ENCODE peak calls at places on chromosomes 13 and 19, in eight cellular contexts. V is neural progenitor cell, U is AG04450, F is tibial nerve, R is fibroblast of lung, S is left lung, H is prostate gland, I is brain microvascular endothelial cell. Z is an unnamed sample.

GRCh38 chr19:31263317-31263716 is 85.9 kb downstream of the TSHZ3 start:
- DNase-seq in U (no peak), F (no peak), V (no peak), R (no peak), H (no peak), S (no peak), I (no peak), Z (no peak)

GRCh38 chr19:32824136-32824835 is 45.3 kb downstream of the SLC7A9 start:
- DNase-seq in F (no peak), U (no peak), I (no peak), R (no peak), V (peak), H (no peak), S (no peak), Z (no peak)

GRCh38 chr13:96460571-96460970 is 370.7 kb downstream of the HS6ST3 start:
- DNase-seq in S (no peak), I (no peak), H (no peak), R (no peak), F (no peak), V (no peak), U (no peak), Z (peak)

GRCh38 chr13:111549464-111549863 is 229.0 kb downstream of the TEX29 start:
- DNase-seq in S (no peak), I (no peak), V (no peak), U (no peak), H (no peak), R (no peak), F (no peak), Z (no peak)

GRCh38 chr13:77002590-77003190 is 10.8 kb downstream of the CLN5 start:
- DNase-seq in F (no peak), S (no peak), R (peak), V (peak), H (no peak), I (no peak), U (no peak), Z (no peak)

GRCh38 chr13:70333752-70334151 is 225.5 kb upstream of the KLHL1 start:
- DNase-seq in F (no peak), I (no peak), V (no peak), S (no peak), U (no peak), H (no peak), R (no peak), Z (no peak)

GRCh38 chr13:30841161-30841560 is 64.9 kb upstream of the MEDAG start:
- DNase-seq in S (no peak), V (no peak), I (no peak), H (no peak), F (no peak), R (no peak), U (no peak), Z (no peak)

GRCh38 chr19:10501971-10502523 is 1.1 kb downstream of the KEAP1 start:
- DNase-seq in V (peak), H (peak), R (peak), I (peak), F (peak), U (no peak), S (peak), Z (peak)

GRCh38 chr13:100347941-100348340 is 240.6 kb downstream of the GGACT start:
- DNase-seq in U (no peak), R (peak), H (no peak), V (no peak), F (no peak), S (no peak), I (no peak), Z (no peak)

GRCh38 chr13:30325668-30326067 is 18.3 kb upstream of the KATNAL1 start:
- DNase-seq in R (no peak), H (no peak), S (no peak), F (no peak), I (no peak), V (no peak), U (no peak), Z (no peak)

GRCh38 chr13:49935171-49936084 is 712 bp downstream of the SPRYD7 start:
- DNase-seq in V (peak), S (no peak), H (peak), I (peak), F (no peak), R (peak), U (no peak), Z (no peak)

GRCh38 chr19:38852231-38853044 is 2.7 kb upstream of the HNRNPL start:
- DNase-seq in I (peak), R (peak), F (peak), S (peak), V (peak), U (no peak), H (peak), Z (peak)

GRCh38 chr19:5206751-5207075 is 133.9 kb downstream of the PTPRS start:
- DNase-seq in I (no peak), V (no peak), S (no peak), U (no peak), F (no peak), H (no peak), R (no peak), Z (no peak)

GRCh38 chr19:55624109-55625003 is at the start of gene ZNF784:
- DNase-seq in V (peak), F (peak), I (peak), S (peak), R (peak), H (peak), U (peak), Z (peak)

GRCh38 chr13:77543711-77544110 is 8.2 kb downstream of the SCEL start:
- DNase-seq in F (no peak), U (no peak), S (no peak), R (peak), H (no peak), I (no peak), V (no peak), Z (no peak)

GRCh38 chr19:27767234-27767633 is 1445.7 kb downstream of the UQCRFS1 start:
- DNase-seq in S (no peak), V (no peak), F (no peak), I (no peak), H (no peak), U (no peak), R (no peak), Z (no peak)

GRCh38 chr19:30783936-30784335 is 411.8 kb downstream of the ZNF536 start:
- DNase-seq in U (no peak), H (no peak), F (no peak), I (no peak), V (no peak), S (no peak), R (no peak), Z (no peak)

GRCh38 chr13:114143806-114144605 is 11.6 kb upstream of the RASA3 start:
- DNase-seq in H (no peak), R (no peak), I (no peak), F (no peak), S (peak), V (peak), U (no peak), Z (no peak)

GRCh38 chr13:20074956-20075355 is 85.9 kb downstream of the GJA3 start:
- DNase-seq in U (no peak), H (no peak), R (no peak), F (no peak), S (no peak), I (no peak), V (no peak), Z (no peak)

DNA sequence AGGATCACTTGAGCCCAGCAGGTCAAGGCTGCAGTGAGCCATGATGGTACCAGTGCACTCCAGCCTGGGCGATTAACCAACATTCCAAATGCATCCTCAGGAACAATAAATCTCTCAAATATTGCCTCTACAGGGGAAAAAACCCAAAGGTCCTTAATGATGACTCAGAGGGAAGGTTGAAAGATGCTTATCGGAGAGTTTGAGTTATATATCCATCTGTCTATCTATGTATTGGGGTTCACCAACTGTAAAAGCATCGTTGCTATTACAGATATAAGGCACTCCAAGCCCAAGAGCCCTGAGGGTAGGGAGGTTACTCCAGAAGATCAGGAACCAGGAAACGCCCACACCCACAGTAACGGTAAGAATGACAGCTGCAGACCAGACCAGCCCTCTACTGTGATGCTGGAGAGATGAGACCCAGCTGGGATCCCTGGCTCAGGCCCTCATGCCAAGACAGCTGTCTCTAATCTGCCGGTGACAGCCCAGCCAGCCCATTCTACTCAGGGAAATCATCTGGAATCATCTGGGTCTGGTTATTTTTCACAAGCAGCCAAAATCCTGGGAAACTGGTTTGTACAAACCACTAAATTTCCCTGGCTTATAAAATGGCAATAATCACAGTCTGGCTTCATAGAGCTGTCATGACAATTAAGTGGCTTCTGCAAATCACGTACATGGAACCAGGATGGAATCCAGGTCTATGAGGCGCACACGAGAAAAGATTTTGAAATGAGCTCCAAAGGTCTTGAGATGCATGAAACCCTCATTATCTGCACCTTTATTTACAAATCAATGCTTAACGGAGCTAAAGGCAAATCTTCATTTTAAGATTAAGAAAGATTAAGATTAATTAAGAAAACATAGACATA is 23.8 kb downstream of the TEX101 start:
- DNase-seq in H (no peak), S (no peak), F (no peak), R (peak), V (no peak), U (peak), I (no peak), Z (no peak)
- H3K27ac ChIP-seq in H (no peak), S (peak), F (no peak), R (peak), V (no peak), U (peak), I (no peak), Z (no peak)

GRCh38 chr19:17036640-17037039 is 10.0 kb upstream of the CPAMD8 start:
- DNase-seq in F (no peak), U (no peak), V (no peak), I (no peak), R (no peak), H (no peak), S (peak), Z (no peak)

GRCh38 chr19:17037184-17037583 is 10.6 kb upstream of the CPAMD8 start:
- DNase-seq in R (no peak), I (no peak), U (no peak), F (no peak), V (no peak), H (no peak), S (peak), Z (no peak)

GRCh38 chr19:17035842-17036424 is 9.3 kb upstream of the CPAMD8 start:
- DNase-seq in S (peak), U (no peak), I (no peak), H (no peak), V (no peak), R (no peak), F (no peak), Z (no peak)

GRCh38 chr19:17041994-17042393 is 15.4 kb upstream of the CPAMD8 start:
- DNase-seq in R (peak), S (peak), I (no peak), F (no peak), V (no peak), H (no peak), U (no peak), Z (no peak)

GRCh38 chr19:17037966-17038500 is 11.4 kb upstream of the CPAMD8 start:
- DNase-seq in R (no peak), V (no peak), H (no peak), F (no peak), U (no peak), I (no peak), S (peak), Z (no peak)
- TF ChIP-seq CTCF in R (no peak), V (no peak), H (no peak), F (no peak), U (no peak), I (no peak), S (no peak), Z (no peak)

DNA sequence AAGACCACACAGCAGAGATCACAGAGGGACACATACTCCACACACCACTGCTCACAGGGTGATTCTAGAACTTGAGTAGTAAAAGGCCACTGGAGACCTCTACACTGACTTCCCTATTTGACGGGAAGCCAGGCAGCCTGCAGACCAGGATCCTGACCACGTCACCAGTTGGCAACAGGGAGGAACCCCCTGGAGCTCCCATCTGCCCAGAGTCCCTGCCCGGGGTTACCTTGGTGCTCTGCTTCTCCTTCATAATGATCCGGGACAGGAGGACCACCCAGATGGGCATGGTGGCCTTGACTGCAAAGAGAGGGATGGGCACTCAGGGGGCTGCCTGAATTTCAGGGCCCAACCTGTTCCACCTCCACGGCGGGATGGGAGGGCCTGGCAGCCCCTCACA is 932 bp downstream of the SLC35E1 start:
- DNase-seq in V (no peak), I (no peak), H (no peak), F (no peak), R (peak), S (peak), U (no peak), Z (no peak)
- H3K27ac ChIP-seq in V (no peak), I (peak), H (peak), F (peak), R (peak), S (peak), U (peak), Z (no peak)

GRCh38 chr19:40270362-40271089 is 14.6 kb downstream of the AKT2 start:
- DNase-seq in S (peak), V (peak), U (no peak), R (no peak), H (no peak), F (no peak), I (no peak), Z (no peak)
- TF ChIP-seq CTCF in S (no peak), V (peak), U (no peak), R (no peak), H (no peak), F (no peak), I (no peak), Z (no peak)

GRCh38 chr13:66222926-66223325 is 1007.2 kb downstream of the PCDH9 start:
- DNase-seq in R (no peak), U (no peak), V (no peak), F (no peak), H (no peak), I (no peak), S (no peak), Z (no peak)
- H3K27ac ChIP-seq in R (no peak), U (no peak), V (no peak), F (no peak), H (no peak), I (no peak), S (no peak), Z (no peak)

GRCh38 chr13:27788271-27788670 is 4.0 kb upstream of the GSX1 start:
- DNase-seq in R (no peak), H (no peak), V (no peak), S (no peak), F (no peak), I (no peak), U (no peak), Z (no peak)

DNA sequence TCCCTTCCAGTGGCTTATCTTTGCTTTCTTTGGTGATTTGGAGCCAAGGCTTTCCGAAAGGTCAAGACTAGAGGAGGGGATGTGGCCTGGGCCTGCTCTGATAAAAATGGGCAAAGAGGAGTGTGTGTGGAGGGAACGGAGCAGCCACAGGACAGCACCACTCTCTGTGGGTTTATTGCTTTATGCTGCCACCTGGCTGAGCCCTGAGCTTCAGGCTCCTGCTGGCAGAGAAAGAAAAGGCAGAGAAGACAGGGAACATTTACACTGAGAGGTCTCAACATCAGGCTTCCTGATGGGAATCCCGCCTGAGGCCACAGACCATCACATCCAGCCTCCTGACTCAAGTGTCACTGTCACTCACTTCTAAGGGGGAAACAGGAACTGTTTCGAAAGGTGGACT is 9.2 kb upstream of the GSX1 start:
- DNase-seq in I (no peak), H (no peak), F (no peak), R (peak), S (no peak), V (peak), U (no peak), Z (no peak)
- TF ChIP-seq CTCF in I (peak), H (peak), F (no peak), R (peak), S (no peak), V (peak), U (peak), Z (no peak)

DNA sequence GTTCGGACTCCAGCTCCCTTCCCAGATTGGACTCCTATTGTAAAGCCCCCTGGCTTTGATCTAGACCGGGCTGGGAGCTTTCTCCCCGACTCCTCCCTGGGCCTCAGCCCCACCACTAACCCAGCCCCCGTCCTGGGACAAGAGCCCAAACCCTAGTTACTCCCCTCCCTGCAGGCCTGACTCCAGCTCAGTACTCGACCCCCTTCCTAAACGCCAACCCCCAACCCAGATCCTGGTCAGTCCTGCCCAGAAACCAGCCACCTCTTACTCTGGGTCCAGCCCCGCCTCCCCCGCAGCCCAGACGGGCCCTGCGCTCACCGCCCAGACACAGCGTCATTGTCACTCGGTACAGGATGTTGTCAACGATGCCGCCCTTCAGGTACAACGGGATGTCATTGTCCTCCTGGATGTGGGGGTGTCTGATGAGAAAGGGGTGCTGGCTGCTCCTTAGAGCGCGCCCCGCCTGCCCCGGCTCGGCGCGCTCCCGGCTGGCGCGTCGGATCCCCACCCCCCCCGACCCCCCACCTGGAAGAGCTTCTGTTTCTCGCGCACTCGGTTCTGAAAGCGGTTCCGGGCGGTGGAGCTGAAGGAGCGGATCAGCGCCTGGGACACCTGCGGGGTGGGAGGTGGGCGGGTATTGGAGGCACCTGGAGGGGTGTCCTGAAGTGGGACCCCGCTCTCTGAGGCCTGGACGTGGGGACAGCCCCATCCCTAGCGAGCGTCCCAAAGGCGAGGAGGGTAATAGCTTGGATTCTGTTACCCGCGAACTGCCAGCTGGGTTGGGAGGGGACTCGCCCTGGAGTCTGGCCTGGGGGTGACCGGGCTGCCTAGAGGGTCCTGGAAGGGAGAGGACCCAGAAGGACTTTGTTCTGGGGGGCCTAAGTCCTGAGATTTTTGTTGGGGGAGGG is 849 bp downstream of the COX7A1 start:
- DNase-seq in S (peak), F (peak), I (no peak), V (no peak), R (no peak), U (no peak), H (no peak), Z (peak)
- H3K27ac ChIP-seq in S (peak), F (peak), I (peak), V (no peak), R (peak), U (no peak), H (peak), Z (peak)

GRCh38 chr19:47509170-47509847 is 5.6 kb downstream of the NAPA start:
- DNase-seq in V (no peak), H (no peak), U (no peak), I (no peak), S (peak), R (no peak), F (no peak), Z (no peak)

GRCh38 chr19:47511128-47511517 is 3.7 kb downstream of the NAPA start:
- DNase-seq in S (peak), V (no peak), I (no peak), H (no peak), U (no peak), F (peak), R (no peak), Z (peak)

GRCh38 chr19:47511681-47512080 is 3.2 kb downstream of the NAPA start:
- DNase-seq in R (peak), H (no peak), V (no peak), F (no peak), U (peak), I (no peak), S (peak), Z (no peak)

GRCh38 chr19:47509973-47510372 is 4.9 kb downstream of the NAPA start:
- DNase-seq in I (no peak), F (no peak), V (no peak), S (peak), U (no peak), R (no peak), H (peak), Z (peak)

GRCh38 chr19:47510516-47511127 is 4.2 kb downstream of the NAPA start:
- DNase-seq in H (no peak), R (no peak), F (no peak), V (no peak), I (no peak), U (no peak), S (peak), Z (no peak)
- TF ChIP-seq CTCF in H (no peak), R (no peak), F (no peak), V (no peak), I (no peak), U (no peak), S (no peak), Z (no peak)

DNA sequence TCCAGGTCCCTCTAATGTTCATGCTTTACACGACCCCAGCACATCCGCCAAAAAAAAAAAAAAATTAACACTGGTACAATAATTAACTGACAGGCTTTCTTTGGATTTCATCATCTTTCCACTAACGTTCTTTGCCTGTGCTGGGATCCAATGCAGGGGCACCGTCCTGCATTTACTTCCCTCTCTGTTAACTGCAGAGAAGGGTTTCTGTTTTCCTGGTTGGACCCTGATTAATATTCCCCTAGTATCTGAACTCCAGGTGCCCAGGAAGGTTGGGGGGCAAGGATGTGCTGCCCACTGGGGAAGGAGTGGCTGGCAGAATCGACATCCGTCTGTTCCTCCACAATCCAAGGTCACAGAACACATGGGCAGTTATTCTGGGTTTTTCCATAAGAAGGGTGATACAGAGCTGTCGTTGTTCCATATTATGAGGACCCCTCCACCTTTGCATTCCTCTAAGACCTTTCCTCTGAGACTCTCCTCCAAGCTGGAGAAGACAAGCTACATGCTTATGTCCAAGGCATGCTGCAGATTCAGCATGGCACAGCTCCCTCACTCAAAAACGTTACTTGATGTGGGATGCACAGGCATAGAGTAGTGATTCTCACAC is 4.5 kb upstream of the LAIR1 start:
- DNase-seq in S (no peak), F (no peak), R (no peak), I (no peak), V (no peak), H (no peak), U (no peak), Z (no peak)
- H3K27ac ChIP-seq in S (peak), F (no peak), R (no peak), I (no peak), V (no peak), H (no peak), U (no peak), Z (no peak)

GRCh38 chr13:73417012-73417615 is 358.3 kb downstream of the KLF5 start:
- DNase-seq in H (no peak), R (no peak), U (no peak), I (no peak), F (no peak), V (peak), S (peak), Z (no peak)
- TF ChIP-seq CTCF in H (no peak), R (no peak), U (peak), I (peak), F (no peak), V (peak), S (no peak), Z (no peak)

Z was measured in thyroid gland.